ENCODE peak calls at places on chromosome 20, in four cellular contexts. K is Calu3; P is CD8-positive, alpha-beta memory T cell; N is neural crest cell. M is an unnamed sample.

GRCh38 chr20:6765469-6766058 is 1.9 kb upstream of the BMP2 start:
- DNase-seq in K (peak; percentile 10), P (no peak), N (peak; percentile 14), M (peak; percentile 21)

GRCh38 chr20:62242196-62242595 is 3.9 kb downstream of the OSBPL2 start:
- DNase-seq in K (no peak), P (no peak), N (no peak), M (no peak)

GRCh38 chr20:44810391-44811149 is at the start of gene RIMS4:
- DNase-seq in K (peak; percentile 41), P (no peak), N (peak; percentile 20), M (peak; percentile 79)

GRCh38 chr20:38889792-38890496 is 36.3 kb upstream of the FAM83D start:
- DNase-seq in K (no peak), P (no peak), N (no peak), M (no peak)

GRCh38 chr20:3803854-3804253 is 7.7 kb downstream of the CDC25B start:
- DNase-seq in K (no peak), P (no peak), N (no peak), M (no peak)

GRCh38 chr20:44204156-44204831 is 6.3 kb downstream of the OSER1 start:
- DNase-seq in K (peak; percentile 57), P (no peak), N (no peak), M (no peak)

GRCh38 chr20:12827796-12828406 is 180.9 kb upstream of the SPTLC3 start:
- DNase-seq in K (no peak), P (no peak), N (no peak), M (no peak)

GRCh38 chr20:41198443-41198842 is 61.1 kb downstream of the PLCG1 start:
- DNase-seq in K (no peak), P (no peak), N (no peak), M (no peak)

GRCh38 chr20:48875233-48875913 is 46.1 kb upstream of the ARFGEF2 start:
- DNase-seq in K (no peak), P (no peak), N (no peak), M (no peak)

GRCh38 chr20:51420111-51420510 is 122.4 kb downstream of the NFATC2 start:
- DNase-seq in K (no peak), P (no peak), N (no peak), M (no peak)

GRCh38 chr20:57482796-57483195 is 42.1 kb downstream of the CTCFL start:
- DNase-seq in K (no peak), P (no peak), N (no peak), M (no peak)

GRCh38 chr20:41011551-41012067 is 17.0 kb upstream of the TOP1 start:
- DNase-seq in K (peak; percentile 65), P (no peak), N (no peak), M (no peak)

GRCh38 chr20:1415667-1416468 is 23.0 kb upstream of the FKBP1A start:
- DNase-seq in K (peak; percentile 72), P (no peak), N (no peak), M (no peak)

GRCh38 chr20:23508896-23509579 is 18.1 kb downstream of the CST8 start:
- DNase-seq in K (no peak), P (no peak), N (no peak), M (no peak)

GRCh38 chr20:3885711-3886110 is 3.5 kb upstream of the PANK2 start:
- DNase-seq in K (no peak), P (no peak), N (no peak), M (no peak)

GRCh38 chr20:32581839-32582658 is 3.1 kb downstream of the NOL4L start:
- DNase-seq in K (no peak), P (peak; percentile 37), N (no peak), M (no peak)

GRCh38 chr20:9180480-9181257 is 111.8 kb downstream of the PLCB4 start:
- DNase-seq in K (no peak), P (no peak), N (no peak), M (no peak)

GRCh38 chr20:48463916-48464315 is 363.9 kb downstream of the PREX1 start:
- DNase-seq in K (no peak), P (no peak), N (no peak), M (no peak)

GRCh38 chr20:1876975-1877603 is 18.1 kb upstream of the SIRPA start:
- DNase-seq in K (no peak), P (no peak), N (no peak), M (peak; percentile 52)

GRCh38 chr20:46652699-46653098 is 1.4 kb upstream of the SLC13A3 start:
- DNase-seq in K (no peak), P (no peak), N (no peak), M (no peak)

GRCh38 chr20:4713401-4713800 is 8.3 kb upstream of the PRND start:
- DNase-seq in K (no peak), P (no peak), N (no peak), M (no peak)

GRCh38 chr20:2118783-2119182 is 17.2 kb downstream of the STK35 start:
- DNase-seq in K (no peak), P (no peak), N (no peak), M (no peak)

GRCh38 chr20:61771805-61772350 is 293.8 kb downstream of the TAF4 start:
- DNase-seq in K (no peak), P (no peak), N (no peak), M (no peak)

GRCh38 chr20:38973546-38974120 is 11.5 kb downstream of the DHX35 start:
- DNase-seq in K (no peak), P (no peak), N (no peak), M (no peak)

GRCh38 chr20:23445596-23446217 is 6.2 kb downstream of the CSTL1 start:
- DNase-seq in K (no peak), P (no peak), N (no peak), M (no peak)

GRCh38 chr20:37421988-37422387 is 76.0 kb downstream of the SRC start:
- DNase-seq in K (no peak), P (no peak), N (no peak), M (no peak)

M was measured in HEK293T.